ENCODE peak calls at places on chromosomes 4 and X, in seven cellular contexts. A, L, T, S, I, X and N are unnamed samples.

GRCh38 chrX:129979207-129979920 is 3.1 kb upstream of the BCORL1 start:
- DNase-seq in T (no peak), X (peak; percentile 3), I (no peak), S (no peak), A (peak; percentile 19), L (no peak), N (no peak)

GRCh38 chrX:154800508-154801207 is 4.6 kb downstream of the MPP1 start:
- DNase-seq in A (no peak), X (no peak), L (no peak), T (no peak), I (no peak), S (no peak), N (no peak)

GRCh38 chr4:154779362-154779947 is 1.6 kb upstream of the RBM46 start:
- DNase-seq in I (no peak), A (no peak), T (peak; percentile 68), S (peak; percentile 30), X (no peak), L (peak; percentile 7), N (peak; percentile 37)

GRCh38 chrX:9578083-9578779 is 113.4 kb downstream of the TBL1X start:
- DNase-seq in S (no peak), T (no peak), L (no peak), X (no peak), A (no peak), I (no peak), N (no peak)

GRCh38 chr4:95095352-95095974 is 337.7 kb downstream of the BMPR1B start:
- DNase-seq in I (no peak), A (no peak), X (no peak), S (peak; percentile 30), L (no peak), T (peak; percentile 62), N (no peak)

GRCh38 chrX:50448565-50448964 is 22.1 kb downstream of the DGKK start:
- DNase-seq in S (no peak), I (no peak), T (peak; percentile 47), A (no peak), X (no peak), L (peak; percentile 10), N (no peak)

GRCh38 chrX:72381439-72382198 is 75.9 kb upstream of the CITED1 start:
- DNase-seq in I (no peak), X (no peak), A (no peak), S (no peak), T (peak; percentile 17), L (no peak), N (no peak)

GRCh38 chr4:94895081-94895480 is 137.3 kb downstream of the BMPR1B start:
- DNase-seq in X (no peak), T (peak; percentile 7), L (no peak), S (no peak), A (no peak), I (no peak), N (no peak)

GRCh38 chrX:109732319-109732779 is 708 bp downstream of the ACSL4 start:
- DNase-seq in S (peak; percentile 12), A (peak; percentile 9), T (peak; percentile 60), X (no peak), L (peak; percentile 33), I (no peak), N (no peak)

GRCh38 chrX:136636121-136636520 is 11.8 kb upstream of the CD40LG start:
- DNase-seq in T (no peak), I (no peak), S (no peak), A (peak; percentile 13), X (no peak), L (no peak), N (no peak)

GRCh38 chr4:38503689-38504395 is 160.2 kb upstream of the KLF3 start:
- DNase-seq in S (no peak), T (no peak), I (no peak), A (no peak), X (no peak), L (peak; percentile 87), N (peak; percentile 23)

GRCh38 chrX:107763647-107764046 is 11.9 kb downstream of the TSC22D3 start:
- DNase-seq in A (no peak), L (no peak), T (no peak), S (no peak), I (no peak), X (no peak), N (no peak)
- TF ChIP-seq CTCF in A (no peak), L (no peak), T (no peak), S (no peak), I (no peak), X (no peak), N (no peak)

DNA sequence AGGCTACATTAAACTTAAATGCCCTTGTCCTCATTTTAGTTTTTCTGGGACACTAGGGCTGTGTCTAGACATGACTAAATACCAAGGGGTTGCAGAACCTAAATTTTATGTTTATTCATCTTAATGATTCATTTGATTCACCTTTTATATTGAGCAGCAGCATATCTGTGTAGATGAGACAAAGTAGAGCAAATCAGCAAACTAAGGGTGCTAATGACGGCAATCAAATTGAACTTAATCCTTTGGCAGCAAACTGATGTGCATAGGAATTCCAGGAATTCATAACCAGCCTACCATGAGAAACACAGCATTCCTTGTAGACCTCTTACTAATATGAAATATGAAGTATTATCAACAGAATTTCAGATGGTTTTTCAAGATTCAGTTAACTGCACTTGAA is 25.1 kb downstream of the EPHA5 start:
- DNase-seq in L (no peak), X (no peak), T (no peak), A (no peak), S (no peak), I (no peak), N (no peak)
- TF ChIP-seq CTCF in L (no peak), X (no peak), T (no peak), A (no peak), S (no peak), I (no peak), N (no peak)

GRCh38 chrX:27622883-27623282 is 32.7 kb downstream of the DCAF8L2 start:
- DNase-seq in I (no peak), A (no peak), X (no peak), L (no peak), T (no peak), S (no peak), N (no peak)

GRCh38 chrX:27619459-27619858 is 29.3 kb downstream of the DCAF8L2 start:
- DNase-seq in X (no peak), S (no peak), I (no peak), L (no peak), A (no peak), T (no peak), N (no peak)

GRCh38 chrX:27619975-27620374 is 29.8 kb downstream of the DCAF8L2 start:
- DNase-seq in A (no peak), T (peak; percentile 7), I (no peak), S (peak; percentile 29), X (no peak), L (peak; percentile 0), N (no peak)
- TF ChIP-seq CTCF in A (peak; percentile 43), T (peak; percentile 28), I (no peak), S (peak; percentile 37), X (no peak), L (peak; percentile 11), N (no peak)

GRCh38 chrX:49230500-49231232 is 2.5 kb downstream of the CACNA1F start:
- DNase-seq in A (peak; percentile 74), X (peak; percentile 46), T (peak; percentile 4), S (peak; percentile 27), I (peak; percentile 66), L (peak; percentile 72), N (peak; percentile 83)
- TF ChIP-seq CTCF in A (no peak), X (no peak), T (peak; percentile 8), S (peak; percentile 38), I (no peak), L (peak; percentile 26), N (peak; percentile 10)

GRCh38 chr4:27861802-27862201 is 1001.2 kb downstream of the STIM2 start:
- DNase-seq in S (peak; percentile 80), X (no peak), A (no peak), T (peak; percentile 28), L (peak; percentile 56), I (no peak), N (no peak)

GRCh38 chr4:27861381-27861787 is 1000.7 kb downstream of the STIM2 start:
- DNase-seq in X (peak; percentile 4), A (no peak), S (peak; percentile 69), T (peak; percentile 64), L (peak; percentile 48), I (no peak), N (no peak)
- TF ChIP-seq CTCF in X (peak; percentile 57), A (no peak), S (peak; percentile 86), T (peak; percentile 69), L (peak; percentile 39), I (no peak), N (no peak)